ENCODE peak calls at places on chromosomes 13 and 19, in seven cellular contexts. X is astrocyte of the cerebellum, G is astrocyte of the spinal cord, C is AG10803, Q is brain microvascular endothelial cell, P is A673, M is RWPE2. B is an unnamed sample.

GRCh38 chr19:44848036-44848804 is 2.1 kb downstream of the NECTIN2 start:
- DNase-seq in G (peak), M (no peak), Q (peak), P (peak), X (no peak), C (peak), B (no peak)

GRCh38 chr19:50568321-50569022 is at the start of gene LRRC4B:
- DNase-seq in P (peak), X (no peak), C (no peak), Q (no peak), G (no peak), M (no peak), B (no peak)

GRCh38 chr19:10327793-10328192 is 5.5 kb downstream of the RAVER1 start:
- DNase-seq in M (no peak), P (no peak), G (no peak), X (no peak), C (no peak), Q (no peak), B (no peak)

GRCh38 chr19:11538232-11539036 is at the start of gene CNN1:
- DNase-seq in G (peak), C (peak), Q (peak), M (no peak), X (peak), P (peak), B (no peak)

GRCh38 chr13:20401958-20402856 is 123.5 kb downstream of the CRYL1 start:
- DNase-seq in G (peak), Q (no peak), C (peak), P (no peak), M (no peak), X (no peak), B (no peak)

GRCh38 chr13:107585466-107585865 is 629.9 kb downstream of the LIG4 start:
- DNase-seq in Q (no peak), G (no peak), C (peak), P (no peak), X (no peak), M (no peak), B (no peak)

GRCh38 chr13:71624641-71625040 is 242.4 kb downstream of the DACH1 start:
- DNase-seq in X (no peak), P (peak), G (no peak), C (no peak), M (no peak), Q (no peak), B (no peak)

GRCh38 chr13:33871207-33872004 is 53.5 kb downstream of the RFC3 start:
- DNase-seq in M (no peak), G (no peak), Q (no peak), X (no peak), P (no peak), C (no peak), B (no peak)

GRCh38 chr13:34523401-34523800 is 418.7 kb upstream of the NBEA start:
- DNase-seq in M (no peak), Q (no peak), C (peak), P (no peak), X (no peak), G (no peak), B (no peak)

GRCh38 chr19:10612515-10613119 is 12.7 kb upstream of the SLC44A2 start:
- DNase-seq in X (no peak), M (no peak), C (no peak), P (no peak), Q (no peak), G (no peak), B (no peak)

GRCh38 chr19:33502991-33503790 is 18.4 kb downstream of the PEPD start:
- DNase-seq in M (peak), P (no peak), Q (no peak), C (no peak), X (no peak), G (no peak), B (no peak)

DNA sequence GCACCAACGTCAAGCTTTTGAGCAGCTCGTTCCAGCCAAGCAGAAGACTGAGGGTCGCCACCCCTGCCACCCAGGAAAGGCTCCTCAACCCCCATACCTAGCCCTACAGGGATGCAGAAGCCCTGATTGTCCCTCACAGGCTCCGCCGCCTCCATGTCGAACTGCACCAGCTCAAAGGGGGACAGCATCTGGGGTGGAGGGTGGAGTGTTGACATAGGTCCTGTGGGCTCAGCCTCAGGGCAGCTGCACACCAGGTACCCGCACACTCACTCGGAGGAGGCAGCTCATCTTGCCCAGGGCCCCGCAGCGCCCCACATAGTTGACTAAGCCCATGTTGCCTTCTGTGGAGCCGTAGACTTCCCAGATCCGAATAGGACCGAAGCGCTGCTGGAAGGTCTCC is 11.6 kb downstream of the SLC27A5 start:
- DNase-seq in C (no peak), P (no peak), G (no peak), Q (no peak), M (no peak), X (no peak), B (no peak)
- H3K4me3 ChIP-seq in C (peak), P (peak), G (no peak), Q (peak), M (peak), X (no peak), B (peak)

GRCh38 chr13:98751397-98752110 is 918 bp downstream of the SLC15A1 start:
- DNase-seq in P (peak), M (no peak), C (peak), Q (no peak), G (peak), X (no peak), B (no peak)
- TF ChIP-seq CTCF in P (no peak), M (no peak), C (no peak), Q (no peak), G (peak), X (no peak), B (no peak)

DNA sequence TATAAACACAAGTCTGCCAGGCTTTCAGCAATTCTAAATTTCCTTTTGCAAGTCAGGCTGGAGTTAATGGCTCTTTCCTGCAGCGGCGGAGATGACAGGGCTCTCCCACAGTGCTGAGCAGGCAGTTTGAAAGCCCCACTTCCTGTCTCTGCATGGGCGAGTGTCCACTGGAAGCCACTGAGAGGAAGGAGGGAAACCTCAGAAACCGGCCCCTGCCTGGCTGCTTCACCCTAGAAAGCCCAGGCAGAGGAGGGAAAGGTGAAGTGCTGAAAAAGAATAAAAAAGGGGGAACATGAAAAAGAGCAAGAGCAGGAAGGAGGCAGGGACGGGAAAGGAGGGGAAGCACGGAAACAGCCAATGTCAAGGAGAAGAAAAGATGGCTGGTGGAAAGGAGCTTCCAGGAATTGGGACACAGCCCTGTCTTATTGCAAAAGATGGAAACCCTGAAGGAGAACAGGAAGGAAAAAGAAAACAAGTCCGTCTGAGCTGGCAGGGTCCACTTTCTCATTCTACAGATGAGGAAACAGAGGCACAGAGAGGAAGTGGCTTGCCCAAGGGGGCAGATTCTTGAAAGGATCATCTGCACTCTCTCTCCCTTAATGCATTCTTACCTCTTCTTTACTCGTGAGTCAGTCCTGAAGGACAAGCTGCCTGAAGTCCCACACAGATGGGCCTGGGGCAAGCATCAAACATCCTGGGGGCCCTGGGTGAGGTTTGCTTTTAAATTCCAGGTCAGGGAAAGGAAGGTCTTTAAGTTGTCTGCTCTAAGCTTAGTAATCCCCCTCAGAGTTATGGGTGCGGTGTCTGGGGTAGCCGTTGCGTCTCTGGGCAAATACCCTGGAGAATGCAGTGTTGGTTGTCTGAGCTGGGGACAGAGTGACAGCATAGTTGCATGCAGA is 38.8 kb upstream of the ALOX5AP start:
- DNase-seq in P (peak), C (peak), X (peak), Q (no peak), M (no peak), G (peak), B (no peak)
- H3K4me3 ChIP-seq in P (no peak), C (no peak), X (no peak), Q (no peak), M (no peak), G (no peak), B (no peak)

GRCh38 chr13:41005709-41006108 is 13.4 kb downstream of the ELF1 start:
- DNase-seq in M (no peak), Q (no peak), X (no peak), G (no peak), C (no peak), P (no peak), B (no peak)

GRCh38 chr13:41006296-41006695 is 12.8 kb downstream of the ELF1 start:
- DNase-seq in G (no peak), Q (no peak), M (no peak), C (no peak), X (no peak), P (no peak), B (no peak)

GRCh38 chr13:41008349-41008980 is 10.7 kb downstream of the ELF1 start:
- DNase-seq in X (no peak), P (no peak), C (peak), G (peak), Q (peak), M (no peak), B (peak)

GRCh38 chr13:41006951-41007350 is 12.2 kb downstream of the ELF1 start:
- DNase-seq in G (no peak), P (no peak), C (no peak), M (no peak), X (no peak), Q (no peak), B (no peak)

DNA sequence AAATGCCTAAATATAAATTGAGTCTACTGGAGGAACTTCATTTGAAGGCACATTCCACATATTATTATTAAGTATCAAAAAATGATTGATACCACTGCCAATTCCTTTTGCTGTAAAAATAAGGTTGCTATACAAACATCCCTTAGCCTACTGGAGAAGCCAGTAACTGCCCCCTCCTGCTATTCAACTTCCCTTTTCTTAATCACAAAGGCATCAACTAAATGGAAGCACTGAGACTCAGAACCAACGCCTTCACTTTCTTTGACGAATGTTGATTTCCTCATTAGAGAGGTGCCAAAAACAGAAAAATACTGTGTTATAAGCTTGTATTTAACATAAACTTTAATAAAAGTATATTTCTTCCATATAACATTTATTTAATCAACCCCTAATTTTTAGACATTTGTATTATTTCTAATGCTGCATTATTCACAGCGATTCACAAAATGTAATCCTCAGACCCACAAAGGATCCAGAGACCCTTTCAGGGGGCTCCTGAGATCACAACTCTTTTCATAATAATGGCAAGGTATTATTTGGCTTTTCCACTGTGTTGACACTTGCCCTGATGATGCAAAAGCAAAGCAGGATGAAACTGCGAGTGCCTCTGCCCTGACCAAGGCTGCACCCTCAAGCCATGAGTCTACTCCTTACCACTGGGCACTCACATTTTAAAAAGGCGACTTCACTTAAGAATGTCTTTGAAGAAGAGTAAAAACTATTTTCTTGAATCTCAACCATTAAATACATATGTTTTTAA is 11.6 kb downstream of the ELF1 start:
- DNase-seq in C (peak), Q (no peak), P (no peak), X (no peak), M (no peak), G (no peak), B (no peak)
- TF ChIP-seq CTCF in C (no peak), Q (no peak), P (no peak), X (no peak), M (no peak), G (no peak), B (no peak)

DNA sequence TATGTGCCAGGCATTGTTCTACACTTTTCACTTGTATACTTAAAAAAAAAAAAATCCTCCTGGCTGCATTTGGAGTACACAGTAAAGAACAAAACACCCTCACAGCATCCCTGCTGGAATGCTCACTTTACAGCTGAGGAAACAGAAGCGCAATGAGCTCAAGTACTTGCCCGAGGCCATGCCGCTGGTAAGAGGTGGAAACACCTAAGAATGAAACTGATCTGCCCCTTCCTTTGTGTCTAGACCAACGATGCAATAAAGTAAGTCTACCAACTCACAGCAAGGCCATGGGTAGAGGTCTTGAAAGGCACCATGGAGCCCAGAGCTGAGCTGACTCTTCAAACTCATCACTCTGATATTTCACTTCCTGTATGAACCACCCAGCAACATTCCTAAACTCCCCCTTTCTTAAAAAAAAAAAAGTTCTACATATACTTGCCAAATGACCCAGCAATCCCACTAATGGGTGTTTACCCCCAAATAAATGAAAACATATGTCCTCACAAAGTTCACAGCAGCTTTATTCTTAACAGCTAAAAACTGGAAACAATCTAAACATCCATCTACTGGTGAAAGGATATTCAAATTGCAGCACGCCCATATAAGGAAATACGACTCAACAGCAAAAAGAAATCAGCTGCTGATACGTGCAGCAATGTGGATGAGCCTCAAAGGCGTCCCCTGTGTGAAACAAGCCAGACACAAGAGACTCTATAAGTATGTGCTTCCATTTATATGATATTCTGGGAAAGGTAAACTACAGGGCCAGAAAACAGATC is 236.6 kb upstream of the MAB21L1 start:
- DNase-seq in X (no peak), Q (peak), C (peak), P (peak), M (no peak), G (peak), B (peak)
- H3K4me3 ChIP-seq in X (no peak), Q (no peak), C (no peak), P (no peak), M (no peak), G (no peak), B (no peak)

DNA sequence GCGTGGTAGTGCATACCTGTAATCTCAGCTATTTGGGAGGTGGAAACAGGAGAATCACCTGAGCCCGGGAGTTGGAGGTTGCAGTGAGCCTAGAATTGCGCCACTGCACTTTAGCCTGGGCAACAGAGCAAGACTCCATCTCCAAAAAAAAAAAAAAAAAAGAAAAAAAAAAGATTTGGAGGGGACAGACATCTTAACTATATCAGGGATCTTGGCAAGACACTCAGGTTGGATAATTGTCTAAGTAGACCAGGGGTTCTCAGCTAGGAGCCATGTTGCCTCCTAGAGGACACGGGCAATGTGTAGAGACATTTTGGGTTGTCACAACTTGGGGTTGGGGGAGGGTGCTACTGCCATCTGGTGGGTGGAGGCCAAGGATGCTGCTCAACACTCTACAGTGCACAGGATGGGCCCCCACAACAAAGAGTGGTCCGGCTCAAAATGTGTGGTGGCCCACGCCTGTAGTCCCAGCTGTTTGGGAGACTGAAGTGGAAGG is 1.9 kb upstream of the ZNF580 start:
- DNase-seq in X (no peak), G (no peak), Q (no peak), C (peak), M (no peak), P (peak), B (no peak)
- TF ChIP-seq CTCF in X (peak), G (peak), Q (peak), C (peak), M (peak), P (peak), B (peak)

GRCh38 chr19:17755977-17756670 is 4.8 kb downstream of the FCHO1 start:
- DNase-seq in G (peak), M (no peak), Q (peak), C (no peak), P (peak), X (no peak), B (no peak)
- H3K4me3 ChIP-seq in G (no peak), M (no peak), Q (no peak), C (no peak), P (no peak), X (no peak), B (no peak)

GRCh38 chr19:32345261-32346207 is at the start of gene ZNF507:
- DNase-seq in Q (peak), C (peak), M (peak), P (peak), X (peak), G (peak), B (no peak)
- TF ChIP-seq CTCF in Q (peak), C (no peak), M (no peak), P (no peak), X (no peak), G (peak), B (no peak)

DNA sequence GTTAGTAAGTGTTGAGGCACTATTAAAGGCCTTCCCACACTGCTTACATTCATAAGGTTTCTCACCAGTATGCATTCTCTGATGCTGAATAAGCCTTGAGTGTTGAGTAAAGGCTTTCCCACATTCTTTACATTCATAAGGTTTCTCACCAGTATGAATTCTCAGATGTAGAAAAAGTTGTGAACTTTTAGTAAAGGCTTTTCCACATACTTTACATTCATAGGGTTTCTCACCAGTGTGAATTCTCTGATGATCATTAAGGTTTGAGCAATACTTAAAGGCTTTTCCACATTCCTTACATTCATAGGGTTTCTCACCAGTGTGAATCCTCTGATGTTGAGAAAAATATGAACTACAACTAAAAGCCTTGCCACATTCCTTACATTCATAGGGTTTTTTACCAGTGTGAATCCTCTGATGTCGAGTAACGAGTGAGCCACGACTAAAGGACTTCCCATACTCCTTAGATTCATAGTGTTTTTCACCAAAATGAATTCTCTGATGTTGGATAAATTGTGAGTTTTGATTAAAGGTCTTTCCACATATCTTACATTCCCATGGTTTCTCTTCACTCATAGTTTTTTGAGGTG is 24.2 kb downstream of the ZNF829 start:
- DNase-seq in Q (no peak), P (no peak), C (no peak), G (no peak), X (no peak), M (no peak), B (no peak)
- H3K4me3 ChIP-seq in Q (no peak), P (no peak), C (no peak), G (no peak), X (no peak), M (no peak), B (no peak)